ENCODE peak calls at places on chromosomes 1 and 21, in seven cellular contexts. Q is mucosa of gallbladder, C is neural progenitor cell, U is pancreas, F is DMS79 treated with DMSO at 0.1 percent for 48 hours, Y is iPS-NIHi11, W is BJ. B is an unnamed sample.

GRCh38 chr1:36520771-36521420 is 38.2 kb upstream of the CSF3R start:
- DNase-seq in Q (no peak), C (no peak), U (no peak), F (no peak), Y (no peak), W (no peak), B (peak)

GRCh38 chr1:59046730-59047157 is 250.2 kb upstream of the FGGY start:
- DNase-seq in Q (no peak), C (no peak), U (no peak), F (no peak), Y (no peak), W (no peak), B (no peak)

GRCh38 chr1:116345830-116346229 is 27.2 kb upstream of the ATP1A1 start:
- DNase-seq in Q (no peak), C (peak), U (no peak), F (peak), Y (peak), W (no peak), B (no peak)

GRCh38 chr1:1554926-1555915 is 14.8 kb upstream of the TMEM240 start:
- DNase-seq in Q (no peak), C (no peak), U (no peak), F (no peak), Y (no peak), W (no peak), B (no peak)

GRCh38 chr1:235952950-235953615 is 86.4 kb upstream of the LYST start:
- DNase-seq in Q (no peak), C (no peak), U (no peak), F (no peak), Y (no peak), W (no peak), B (no peak)

GRCh38 chr1:35646043-35646442 is 4.7 kb upstream of the PSMB2 start:
- DNase-seq in Q (no peak), C (no peak), U (no peak), F (no peak), Y (peak), W (no peak), B (no peak)

GRCh38 chr1:10839188-10839770 is 42.8 kb upstream of the CASZ1 start:
- DNase-seq in Q (no peak), C (no peak), U (no peak), F (no peak), Y (no peak), W (no peak), B (no peak)

GRCh38 chr1:47223921-47224675 is 7.9 kb downstream of the TAL1 start:
- DNase-seq in Q (no peak), C (no peak), U (no peak), F (no peak), Y (no peak), W (no peak), B (no peak)

GRCh38 chr1:14782741-14783591 is 184.5 kb downstream of the KAZN start:
- DNase-seq in Q (no peak), C (no peak), U (no peak), F (no peak), Y (no peak), W (no peak), B (no peak)

GRCh38 chr1:85555867-85556577 is 24.5 kb upstream of the CCN1 start:
- DNase-seq in Q (no peak), C (no peak), U (no peak), F (no peak), Y (no peak), W (no peak), B (no peak)

GRCh38 chr1:93531193-93531592 is 83.3 kb downstream of the FNBP1L start:
- DNase-seq in Q (no peak), C (no peak), U (no peak), F (no peak), Y (no peak), W (no peak), B (no peak)

GRCh38 chr1:77316006-77316405 is 34.2 kb downstream of the AK5 start:
- DNase-seq in Q (no peak), C (no peak), U (no peak), F (no peak), Y (no peak), W (peak), B (no peak)

GRCh38 chr1:54968581-54968980 is 11.8 kb upstream of the TMEM61 start:
- DNase-seq in Q (no peak), C (no peak), U (no peak), F (peak), Y (no peak), W (no peak), B (no peak)

GRCh38 chr1:159172599-159173291 is 1.3 kb downstream of the CADM3 start:
- DNase-seq in Q (no peak), C (peak), U (no peak), F (peak), Y (peak), W (no peak), B (no peak)

GRCh38 chr1:205630241-205630640 is 1.6 kb downstream of the ELK4 start:
- DNase-seq in Q (no peak), C (no peak), U (no peak), F (no peak), Y (no peak), W (peak), B (no peak)

GRCh38 chr1:204513117-204513716 is 3.0 kb upstream of the MDM4 start:
- DNase-seq in Q (no peak), C (no peak), U (no peak), F (no peak), Y (no peak), W (no peak), B (no peak)

GRCh38 chr21:14923468-14923867 is 141.3 kb downstream of the NRIP1 start:
- DNase-seq in Q (no peak), C (no peak), U (no peak), F (no peak), Y (no peak), W (no peak), B (no peak)

GRCh38 chr1:173868266-173869107 is at the start of gene ZBTB37:
- DNase-seq in Q (peak), C (peak), U (peak), F (peak), Y (peak), W (no peak), B (peak)

GRCh38 chr1:184027751-184028682 is 9.5 kb downstream of the COLGALT2 start:
- DNase-seq in Q (no peak), C (no peak), U (no peak), F (no peak), Y (no peak), W (no peak), B (no peak)

GRCh38 chr1:117059334-117059677 is 820 bp upstream of the TTF2 start:
- DNase-seq in Q (peak), C (no peak), U (peak), F (peak), Y (no peak), W (no peak), B (peak)

GRCh38 chr1:206935491-206936067 is 10.7 kb downstream of the PIGR start:
- DNase-seq in Q (no peak), C (peak), U (peak), F (no peak), Y (peak), W (no peak), B (peak)

B was measured in right lobe of liver.